ENCODE peak calls at places on chromosome 6, in eight cellular contexts. A is neural crest cell, H is Peyer's patch, E is HEK293T, U is nucleus accumbens, W is stomach, S is AG08396, T is activated gamma-delta T cell treated with Interleukin-2 at 50 U/mL for 16 hours. R is an unnamed sample.

GRCh38 chr6:108960601-108961000 is 112.4 kb downstream of the ARMC2 start:
- DNase-seq in A (no peak), H (no peak), E (no peak), U (no peak), W (no peak), S (no peak), T (no peak), R (no peak)

GRCh38 chr6:166381733-166382499 is 824 bp downstream of the MPC1 start:
- DNase-seq in A (peak), H (peak), E (peak), U (peak), W (peak), S (peak), T (peak), R (peak)

GRCh38 chr6:75281643-75282042 is 2.9 kb downstream of the TMEM30A start:
- DNase-seq in A (no peak), H (no peak), E (no peak), U (no peak), W (no peak), S (no peak), T (no peak), R (no peak)

GRCh38 chr6:161272600-161273355 is 1.1 kb downstream of the AGPAT4 start:
- DNase-seq in A (no peak), H (no peak), E (peak), U (no peak), W (no peak), S (no peak), T (no peak), R (peak)

GRCh38 chr6:11221623-11222384 is 10.7 kb downstream of the NEDD9 start:
- DNase-seq in A (no peak), H (no peak), E (no peak), U (no peak), W (no peak), S (no peak), T (no peak), R (no peak)

GRCh38 chr6:31629014-31629413 is 8.5 kb downstream of the PRRC2A start:
- DNase-seq in A (no peak), H (no peak), E (no peak), U (no peak), W (no peak), S (no peak), T (no peak), R (no peak)

GRCh38 chr6:10190042-10190441 is 224.8 kb downstream of the TFAP2A start:
- DNase-seq in A (no peak), H (no peak), E (no peak), U (no peak), W (no peak), S (no peak), T (no peak), R (no peak)

GRCh38 chr6:77883849-77884248 is 231.0 kb downstream of the MEI4 start:
- DNase-seq in A (no peak), H (no peak), E (no peak), U (no peak), W (no peak), S (no peak), T (no peak), R (no peak)

GRCh38 chr6:128284128-128284527 is 236.3 kb downstream of the PTPRK start:
- DNase-seq in A (no peak), H (no peak), E (no peak), U (no peak), W (no peak), S (no peak), T (no peak), R (no peak)

GRCh38 chr6:162973141-162973872 is 245.5 kb downstream of the PACRG start:
- DNase-seq in A (no peak), H (no peak), E (no peak), U (no peak), W (no peak), S (no peak), T (no peak), R (no peak)

GRCh38 chr6:111416529-111416928 is 66.5 kb downstream of the REV3L start:
- DNase-seq in A (no peak), H (no peak), E (no peak), U (no peak), W (no peak), S (no peak), T (no peak), R (no peak)

GRCh38 chr6:13924949-13925881 is at the start of gene RNF182:
- DNase-seq in A (no peak), H (no peak), E (peak), U (no peak), W (no peak), S (peak), T (no peak), R (peak)

GRCh38 chr6:107600111-107600510 is 110.2 kb downstream of the SOBP start:
- DNase-seq in A (no peak), H (no peak), E (no peak), U (no peak), W (no peak), S (no peak), T (no peak), R (no peak)

GRCh38 chr6:147029923-147030322 is 174.3 kb upstream of the STXBP5 start:
- DNase-seq in A (no peak), H (no peak), E (no peak), U (no peak), W (no peak), S (no peak), T (no peak), R (no peak)

GRCh38 chr6:81002126-81002525 is 750.4 kb downstream of the TENT5A start:
- DNase-seq in A (no peak), H (no peak), E (no peak), U (no peak), W (no peak), S (no peak), T (no peak), R (no peak)

GRCh38 chr6:22828179-22829062 is 259.1 kb downstream of the HDGFL1 start:
- DNase-seq in A (peak), H (no peak), E (peak), U (no peak), W (no peak), S (peak), T (no peak), R (peak)

GRCh38 chr6:15927531-15928230 is 201.2 kb upstream of the MYLIP start:
- DNase-seq in A (no peak), H (no peak), E (no peak), U (no peak), W (no peak), S (no peak), T (no peak), R (no peak)

GRCh38 chr6:88922775-88923548 is 40.5 kb downstream of the RNGTT start:
- DNase-seq in A (no peak), H (no peak), E (no peak), U (no peak), W (no peak), S (no peak), T (no peak), R (no peak)

GRCh38 chr6:20632696-20633095 is 98.4 kb downstream of the CDKAL1 start:
- DNase-seq in A (no peak), H (no peak), E (no peak), U (no peak), W (no peak), S (no peak), T (no peak), R (no peak)

GRCh38 chr6:44800171-44800671 is 412.7 kb downstream of the CDC5L start:
- DNase-seq in A (no peak), H (no peak), E (peak), U (no peak), W (no peak), S (peak), T (no peak), R (peak)

GRCh38 chr6:152096863-152097496 is 289.5 kb downstream of the ESR1 start:
- DNase-seq in A (no peak), H (no peak), E (no peak), U (no peak), W (no peak), S (peak), T (no peak), R (no peak)

GRCh38 chr6:166683477-166683876 is 56.4 kb upstream of the RPS6KA2 start:
- DNase-seq in A (no peak), H (no peak), E (no peak), U (no peak), W (no peak), S (peak), T (no peak), R (no peak)

GRCh38 chr6:11172501-11173337 is 59.7 kb downstream of the NEDD9 start:
- DNase-seq in A (peak), H (peak), E (peak), U (peak), W (peak), S (peak), T (peak), R (peak)

GRCh38 chr6:155185544-155185943 is 78.3 kb upstream of the CLDN20 start:
- DNase-seq in A (no peak), H (peak), E (no peak), U (no peak), W (peak), S (no peak), T (no peak), R (no peak)

GRCh38 chr6:75188221-75188620 is 17.6 kb downstream of the COL12A1 start:
- DNase-seq in A (no peak), H (no peak), E (no peak), U (no peak), W (no peak), S (no peak), T (no peak), R (no peak)

GRCh38 chr6:90083891-90084290 is 189.6 kb downstream of the GJA10 start:
- DNase-seq in A (no peak), H (peak), E (no peak), U (no peak), W (no peak), S (no peak), T (peak), R (no peak)

GRCh38 chr6:20877008-20877937 is 343.0 kb downstream of the CDKAL1 start:
- DNase-seq in A (no peak), H (no peak), E (no peak), U (no peak), W (peak), S (peak), T (no peak), R (no peak)

GRCh38 chr6:63634630-63635029 is 972 bp upstream of the PHF3 start:
- DNase-seq in A (no peak), H (no peak), E (peak), U (no peak), W (no peak), S (no peak), T (no peak), R (peak)

GRCh38 chr6:30885481-30885998 is 1.2 kb downstream of the DDR1 start:
- DNase-seq in A (no peak), H (no peak), E (no peak), U (no peak), W (peak), S (peak), T (no peak), R (peak)

GRCh38 chr6:122079906-122080305 is 319.5 kb upstream of the HSF2 start:
- DNase-seq in A (no peak), H (no peak), E (no peak), U (no peak), W (no peak), S (no peak), T (no peak), R (no peak)

GRCh38 chr6:126804255-126805064 is 314.0 kb upstream of the RSPO3 start:
- DNase-seq in A (peak), H (no peak), E (peak), U (no peak), W (no peak), S (peak), T (no peak), R (peak)

GRCh38 chr6:4297348-4297747 is 162.0 kb upstream of the ECI2 start:
- DNase-seq in A (no peak), H (no peak), E (no peak), U (no peak), W (no peak), S (no peak), T (no peak), R (no peak)

R was measured in NCI-H2081.